ENCODE peak calls at places on chromosomes 4 and X, in eight cellular contexts. P is Jurkat, Clone E6-1; C is spleen; V is adipocyte; U is DMS153; D is left colon; J is HT1080; T is H9. G is an unnamed sample.

GRCh38 chrX:18649498-18649951 is 22.4 kb downstream of the RS1 start:
- DNase-seq in C (no peak), T (peak), J (no peak), D (no peak), P (no peak), V (peak), U (no peak), G (no peak)

GRCh38 chrX:109797311-109797975 is 64.4 kb upstream of the ACSL4 start:
- DNase-seq in U (peak), T (no peak), V (peak), J (no peak), C (no peak), P (no peak), D (no peak), G (no peak)

GRCh38 chrX:39857780-39858179 is 240.0 kb downstream of the BCOR start:
- DNase-seq in D (no peak), T (no peak), V (no peak), C (no peak), J (no peak), P (no peak), U (no peak), G (no peak)

GRCh38 chr4:10623241-10623640 is 61.3 kb downstream of the CLNK start:
- DNase-seq in U (no peak), P (no peak), T (no peak), J (peak), C (no peak), D (no peak), V (peak), G (no peak)

GRCh38 chr4:98626350-98626749 is 32.1 kb downstream of the TSPAN5 start:
- DNase-seq in D (no peak), J (peak), U (no peak), C (no peak), V (peak), P (no peak), T (peak), G (no peak)

GRCh38 chrX:64169988-64170387 is 35.5 kb downstream of the AMER1 start:
- DNase-seq in T (no peak), U (no peak), C (no peak), P (no peak), V (no peak), D (no peak), J (no peak), G (no peak)

GRCh38 chrX:19886888-19887531 is 390 bp downstream of the SH3KBP1 start:
- DNase-seq in D (no peak), C (peak), P (no peak), U (no peak), T (no peak), V (peak), J (no peak), G (peak)

GRCh38 chrX:21167028-21167427 is 207.2 kb upstream of the CNKSR2 start:
- DNase-seq in T (no peak), D (no peak), V (no peak), C (no peak), P (no peak), U (no peak), J (no peak), G (no peak)

GRCh38 chr4:8304827-8305695 is 35.5 kb downstream of the HTRA3 start:
- DNase-seq in U (no peak), J (no peak), T (no peak), P (no peak), D (peak), V (no peak), C (peak), G (no peak)

GRCh38 chr4:121749225-121749624 is 15.7 kb downstream of the SMIM43 start:
- DNase-seq in J (no peak), U (no peak), P (no peak), V (no peak), T (peak), D (no peak), C (no peak), G (no peak)

GRCh38 chrX:148049441-148049840 is 68.3 kb downstream of the FMR1NB start:
- DNase-seq in U (no peak), V (peak), D (no peak), J (peak), T (no peak), P (peak), C (no peak), G (no peak)

GRCh38 chrX:101206471-101206870 is 13.1 kb upstream of the DRP2 start:
- DNase-seq in C (no peak), D (no peak), T (no peak), J (peak), P (peak), U (no peak), V (peak), G (no peak)

GRCh38 chrX:48800574-48801280 is 1.1 kb upstream of the HDAC6 start:
- DNase-seq in C (peak), T (no peak), J (no peak), U (no peak), D (no peak), V (no peak), P (no peak), G (no peak)

GRCh38 chr4:83889802-83890201 is 353.9 kb downstream of the GPAT3 start:
- DNase-seq in V (peak), C (no peak), D (no peak), T (no peak), J (peak), U (no peak), P (no peak), G (no peak)

GRCh38 chr4:37661643-37662221 is 24.4 kb downstream of the RELL1 start:
- DNase-seq in T (no peak), P (no peak), D (no peak), J (peak), C (no peak), V (peak), U (no peak), G (no peak)

GRCh38 chr4:7769936-7770674 is 169.6 kb downstream of the AFAP1 start:
- DNase-seq in T (no peak), V (peak), J (no peak), C (peak), D (peak), U (no peak), P (no peak), G (no peak)

GRCh38 chrX:54248309-54248708 is 65.3 kb upstream of the FAM120C start:
- DNase-seq in V (peak), D (no peak), P (peak), J (peak), U (peak), C (no peak), T (no peak), G (no peak)

GRCh38 chrX:9466115-9466495 is 1.2 kb downstream of the TBL1X start:
- DNase-seq in D (peak), V (peak), J (peak), P (no peak), C (peak), T (peak), U (no peak), G (peak)

GRCh38 chr4:165379662-165380061 is 854 bp downstream of the CPE start:
- DNase-seq in V (peak), C (no peak), J (no peak), U (no peak), T (peak), D (no peak), P (no peak), G (no peak)

GRCh38 chrX:49203536-49203935 is 3.5 kb upstream of the SYP start:
- DNase-seq in T (no peak), D (no peak), V (no peak), U (no peak), C (no peak), P (no peak), J (no peak), G (no peak)

GRCh38 chrX:124606724-124607123 is 260.4 kb downstream of the SH2D1A start:
- DNase-seq in C (no peak), D (no peak), J (no peak), V (no peak), P (no peak), U (no peak), T (no peak), G (no peak)

GRCh38 chr4:33494150-33494549 is 2750.2 kb downstream of the ARAP2 start:
- DNase-seq in P (no peak), D (no peak), V (peak), J (peak), T (no peak), U (no peak), C (no peak), G (no peak)

GRCh38 chr4:683982-684571 is 4.9 kb downstream of the SLC49A3 start:
- DNase-seq in D (peak), V (peak), J (peak), T (peak), P (no peak), C (peak), U (no peak), G (peak)

G was measured in transverse colon.